ENCODE peak calls at places on chromosomes 6 and 20, in six cellular contexts. U is lower lobe of right lung, Z is A549, J is kidney, D is heart right ventricle, A is ascending aorta. Y is an unnamed sample.

GRCh38 chr6:38508894-38509293 is 130.8 kb downstream of the BTBD9 start:
- DNase-seq in A (no peak), D (no peak), Z (peak; percentile 36), J (no peak), U (no peak), Y (no peak)

GRCh38 chr6:167668019-167668753 is 158.5 kb upstream of the AFDN start:
- DNase-seq in Z (no peak), A (no peak), J (no peak), U (no peak), D (no peak), Y (peak; percentile 81)

GRCh38 chr6:41706876-41707564 is 28.4 kb downstream of the TFEB start:
- DNase-seq in J (peak; percentile 69), Z (no peak), U (no peak), A (no peak), D (no peak), Y (peak; percentile 57)

GRCh38 chr6:56699066-56699654 is 56.5 kb upstream of the DST start:
- DNase-seq in Z (no peak), D (no peak), A (no peak), U (no peak), J (no peak), Y (no peak)

GRCh38 chr20:47224300-47224791 is 132.2 kb downstream of the ZMYND8 start:
- DNase-seq in D (no peak), J (no peak), A (no peak), Z (no peak), U (no peak), Y (no peak)

GRCh38 chr6:69489970-69490369 is 306.8 kb downstream of the LMBRD1 start:
- DNase-seq in U (no peak), J (no peak), Z (no peak), D (no peak), A (no peak), Y (no peak)

GRCh38 chr20:25399038-25399430 is 8.4 kb upstream of the ABHD12 start:
- DNase-seq in Z (peak; percentile 81), D (no peak), A (peak; percentile 66), U (no peak), J (no peak), Y (no peak)

GRCh38 chr20:37559312-37560027 is 31.8 kb upstream of the BLCAP start:
- DNase-seq in Z (no peak), J (no peak), D (no peak), U (no peak), A (peak; percentile 22), Y (no peak)

GRCh38 chr20:37901280-37901666 is 1.7 kb upstream of the VSTM2L start:
- DNase-seq in D (no peak), Z (no peak), A (no peak), U (no peak), J (no peak), Y (no peak)

GRCh38 chr6:162055365-162055764 is 672.2 kb downstream of the PRKN start:
- DNase-seq in U (no peak), J (no peak), A (no peak), D (no peak), Z (peak; percentile 23), Y (no peak)

GRCh38 chr20:37994512-37994911 is 38.7 kb downstream of the TTI1 start:
- DNase-seq in Z (peak; percentile 40), U (peak; percentile 72), A (no peak), J (no peak), D (no peak), Y (no peak)

GRCh38 chr6:53048431-53049195 is 16.6 kb upstream of the FBXO9 start:
- DNase-seq in J (no peak), Z (no peak), A (no peak), D (no peak), U (no peak), Y (no peak)

GRCh38 chr20:49385471-49385870 is 97.0 kb downstream of the KCNB1 start:
- DNase-seq in J (no peak), A (no peak), Z (peak; percentile 53), D (no peak), U (no peak), Y (no peak)

GRCh38 chr20:3486850-3487249 is 16.0 kb downstream of the ATRN start:
- DNase-seq in D (no peak), Z (no peak), J (no peak), A (no peak), U (no peak), Y (no peak)

GRCh38 chr20:35311409-35311808 is 19.2 kb upstream of the FAM83C start:
- DNase-seq in Z (peak; percentile 69), D (no peak), A (no peak), J (no peak), U (no peak), Y (no peak)

GRCh38 chr6:119726086-119726485 is 376.5 kb upstream of the MAN1A1 start:
- DNase-seq in U (no peak), J (no peak), D (no peak), Z (no peak), A (no peak), Y (no peak)

GRCh38 chr6:147999001-147999540 is 343.6 kb upstream of the SASH1 start:
- DNase-seq in U (no peak), J (no peak), Z (no peak), A (no peak), D (no peak), Y (no peak)

GRCh38 chr6:163756079-163756478 is 341.6 kb downstream of the QKI start:
- DNase-seq in U (no peak), A (no peak), D (no peak), J (no peak), Z (no peak), Y (no peak)

GRCh38 chr6:163754866-163755265 is 340.3 kb downstream of the QKI start:
- DNase-seq in A (no peak), Z (no peak), D (no peak), U (peak; percentile 55), J (no peak), Y (no peak)

GRCh38 chr6:163759542-163759941 is 345.0 kb downstream of the QKI start:
- DNase-seq in A (no peak), U (no peak), D (no peak), J (no peak), Z (no peak), Y (no peak)

GRCh38 chr6:163760860-163761259 is 346.3 kb downstream of the QKI start:
- DNase-seq in D (no peak), A (no peak), Z (no peak), J (no peak), U (no peak), Y (no peak)

DNA sequence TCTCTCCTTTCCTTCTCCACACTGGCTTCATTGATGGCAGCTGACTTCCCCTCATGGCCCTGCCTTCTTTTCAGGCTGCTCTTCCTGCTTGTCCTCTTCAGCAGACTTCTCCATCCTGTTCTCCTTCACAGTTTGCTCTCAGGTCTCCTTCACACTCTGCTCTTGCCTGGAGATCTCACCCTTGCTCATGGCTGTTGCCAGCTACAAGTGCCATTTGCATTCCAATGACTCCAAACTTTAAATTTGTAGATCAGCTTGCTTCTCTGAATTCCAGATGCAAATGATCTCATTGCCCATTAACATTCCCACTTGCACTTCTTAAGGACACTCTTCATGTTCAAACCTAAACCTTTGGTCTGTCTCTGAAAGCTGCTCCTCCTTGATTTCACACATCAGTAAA is 343.0 kb downstream of the QKI start:
- DNase-seq in Z (no peak), A (no peak), U (no peak), J (no peak), D (no peak), Y (no peak)
- H3K4me1 ChIP-seq in Z (no peaks in the 10 kb centered on the region), A (no peaks in the 10 kb centered on the region), U (no peaks in the 10 kb centered on the region), J (no peaks in the 10 kb centered on the region), D (no peaks in the 10 kb centered on the region), Y (no peaks in the 10 kb centered on the region)

GRCh38 chr6:159970659-159971063 is 1.8 kb downstream of the IGF2R start:
- DNase-seq in Z (no peak), U (no peak), A (no peak), D (no peak), J (no peak), Y (no peak)
- H3K4me1 ChIP-seq in Z (peaks cover 25% of the 10 kb centered on the region), U (peaks cover 48% of the 10 kb centered on the region), A (peaks cover 15% of the 10 kb centered on the region), D (peaks cover 54% of the 10 kb centered on the region), J (peaks cover 33% of the 10 kb centered on the region), Y (no peaks in the 10 kb centered on the region)

GRCh38 chr6:16762547-16763477 is 1.6 kb upstream of the ATXN1 start:
- DNase-seq in Z (peak; percentile 70), A (peak; percentile 77), U (peak; percentile 84), D (peak; percentile 29), J (peak; percentile 90), Y (peak; percentile 72)

GRCh38 chr6:16766836-16767745 is 5.8 kb upstream of the ATXN1 start:
- DNase-seq in D (no peak), U (no peak), A (no peak), Z (no peak), J (no peak), Y (no peak)

GRCh38 chr6:16766043-16766521 is 4.8 kb upstream of the ATXN1 start:
- DNase-seq in U (no peak), J (no peak), Z (peak; percentile 84), D (no peak), A (no peak), Y (no peak)

GRCh38 chr6:16764188-16764950 is 3.1 kb upstream of the ATXN1 start:
- DNase-seq in Z (peak; percentile 59), D (no peak), J (no peak), A (no peak), U (no peak), Y (no peak)

DNA sequence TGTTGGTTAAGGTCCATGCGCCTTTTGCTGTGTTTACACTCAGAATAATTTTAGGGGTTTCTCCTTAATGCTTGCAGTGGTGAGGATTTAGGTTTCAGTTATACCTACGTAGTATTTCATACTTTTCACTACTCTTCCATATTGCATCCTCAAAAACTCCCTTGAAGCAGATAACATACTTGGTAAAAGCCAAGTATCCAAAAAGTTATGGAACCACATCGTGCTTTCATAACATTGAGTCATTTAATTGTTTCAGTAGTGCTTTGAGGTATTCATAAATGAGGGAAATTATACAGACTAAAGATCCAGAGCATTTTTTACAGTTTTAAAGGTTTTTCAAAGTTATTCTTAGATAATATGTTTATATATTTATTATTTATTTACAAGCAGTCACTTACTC is 4.0 kb upstream of the ATXN1 start:
- DNase-seq in A (no peak), U (no peak), Z (no peak), J (no peak), D (no peak), Y (no peak)
- H3K4me1 ChIP-seq in A (peaks cover 32% of the 10 kb centered on the region), U (peaks cover 43% of the 10 kb centered on the region), Z (peaks cover 63% of the 10 kb centered on the region), J (peaks cover 11% of the 10 kb centered on the region), D (peaks cover 47% of the 10 kb centered on the region), Y (no peaks in the 10 kb centered on the region)

GRCh38 chr6:154624038-154624599 is 109.1 kb upstream of the SCAF8 start:
- DNase-seq in J (no peak), D (no peak), U (no peak), A (no peak), Z (no peak), Y (no peak)
- H3K4me1 ChIP-seq in J (no peaks in the 10 kb centered on the region), D (peaks cover 5% of the 10 kb centered on the region), U (no peaks in the 10 kb centered on the region), A (no peaks in the 10 kb centered on the region), Z (no peaks in the 10 kb centered on the region), Y (no peaks in the 10 kb centered on the region)